ENCODE peak calls at places on chromosomes 7 and 10, in four cellular contexts. I is dorsolateral prefrontal cortex, L is endothelial cell of umbilical vein, W is hepatocyte. P is an unnamed sample.

GRCh38 chr7:68038621-68039314 is 1042.1 kb downstream of the TYW1 start:
- DNase-seq in W (peak), L (no peak), I (no peak), P (no peak)

GRCh38 chr7:3260425-3260762 is 40.7 kb upstream of the SDK1 start:
- DNase-seq in I (no peak), W (peak), L (no peak), P (no peak)

GRCh38 chr7:139358541-139359365 is 941 bp upstream of the LUC7L2 start:
- DNase-seq in L (peak), I (no peak), W (peak), P (peak)

GRCh38 chr10:124696446-124697392 is 47.5 kb downstream of the FAM53B start:
- DNase-seq in I (no peak), L (no peak), W (no peak), P (peak)

GRCh38 chr10:96648297-96648696 is 61.5 kb upstream of the TM9SF3 start:
- DNase-seq in L (no peak), I (no peak), W (no peak), P (no peak)

GRCh38 chr10:23095966-23096813 is 811 bp downstream of the MSRB2 start:
- DNase-seq in I (no peak), W (peak), L (peak), P (peak)

GRCh38 chr10:81082621-81083376 is 545.1 kb downstream of the SH2D4B start:
- DNase-seq in I (no peak), L (no peak), W (no peak), P (no peak)

GRCh38 chr7:83956104-83956503 is 238.5 kb downstream of the SEMA3A start:
- DNase-seq in I (no peak), L (no peak), W (no peak), P (no peak)

GRCh38 chr7:130732980-130733865 is 784 bp downstream of the KLF14 start:
- DNase-seq in L (no peak), I (no peak), W (peak), P (peak)

GRCh38 chr10:97659589-97659988 is 19.1 kb downstream of the PI4K2A start:
- DNase-seq in W (no peak), L (no peak), I (no peak), P (no peak)

GRCh38 chr10:112858990-112859520 is 91.0 kb upstream of the TCF7L2 start:
- DNase-seq in L (peak), W (no peak), I (no peak), P (no peak)
- TF ChIP-seq CTCF in L (no peak), W (no peak), I (no peak), P (no peak)

GRCh38 chr10:119290301-119291036 is 83.1 kb downstream of the GRK5 start:
- DNase-seq in L (no peak), I (no peak), W (no peak), P (no peak)
- TF ChIP-seq CTCF in L (no peak), I (no peak), W (peak), P (no peak)

GRCh38 chr10:62817763-62818425 is 1.7 kb upstream of the EGR2 start:
- DNase-seq in W (peak), L (peak), I (no peak), P (peak)
- TF ChIP-seq CTCF in W (peak), L (peak), I (peak), P (peak)

DNA sequence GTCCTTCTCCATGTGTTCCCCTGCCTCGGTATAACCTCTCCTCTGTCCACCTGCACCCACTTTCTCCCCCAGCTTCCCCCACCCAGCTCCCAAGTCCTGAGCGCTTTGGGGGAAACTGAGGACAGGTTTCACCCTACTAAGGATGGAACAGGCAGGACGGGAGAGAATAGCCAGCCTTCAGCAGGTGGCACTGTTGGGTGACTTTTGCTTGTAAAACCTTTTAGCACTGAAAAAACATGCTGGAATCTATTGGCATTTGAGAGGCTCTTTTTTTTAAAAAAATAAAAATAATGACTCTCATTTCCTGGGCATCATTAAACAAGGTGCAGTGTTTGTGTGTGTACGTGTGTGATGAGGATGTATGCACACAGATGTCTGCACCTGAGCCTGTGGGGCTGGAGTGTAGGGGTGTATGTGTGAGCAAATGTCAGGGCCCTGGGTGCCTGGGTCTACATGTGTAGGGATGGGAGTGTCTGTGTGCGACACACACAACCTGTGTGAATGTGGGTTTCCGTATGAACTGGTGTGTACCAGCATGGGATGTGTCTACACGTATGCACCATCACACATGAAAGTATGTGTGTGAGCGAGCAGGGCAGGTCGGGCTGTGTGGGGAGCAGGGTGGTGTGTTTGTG is 177.9 kb downstream of the RPS24 start:
- DNase-seq in W (peak), L (peak), I (peak), P (peak)
- TF ChIP-seq CTCF in W (peak), L (peak), I (peak), P (no peak)

GRCh38 chr10:77494789-77495541 is 142.6 kb downstream of the KCNMA1 start:
- DNase-seq in L (no peak), I (no peak), W (no peak), P (no peak)
- TF ChIP-seq CTCF in L (no peak), I (no peak), W (no peak), P (no peak)

GRCh38 chr10:129853236-129853946 is 110.7 kb downstream of the EBF3 start:
- DNase-seq in I (no peak), L (no peak), W (peak), P (no peak)
- TF ChIP-seq CTCF in I (peak), L (no peak), W (peak), P (no peak)

P was measured in activated CD8-positive, alpha-beta T cell treated with anti-CD3 and anti-CD28 coated beads for 36 hours.